ENCODE peak calls at places on chromosome 1, in nine cellular contexts. H is islet precursor cell, F is posterior cingulate gyrus, O is memory B cell, B is NCI-H1436, S is NCI-H1694 treated with DMSO at 0.1 percent for 48 hours, I is brain microvascular endothelial cell, N is HT-29, V is omental fat pad. L is an unnamed sample.

GRCh38 chr1:170670751-170671628 is 7.1 kb downstream of the PRRX1 start:
- DNase-seq in H (peak; percentile 81), F (peak; percentile 28), O (no peak), B (no peak), S (no peak), I (peak; percentile 56), N (no peak), V (no peak), L (peak; percentile 23)

GRCh38 chr1:21175670-21176581 is 771 bp downstream of the EIF4G3 start:
- DNase-seq in H (peak; percentile 62), F (peak; percentile 25), O (peak; percentile 55), B (peak; percentile 9), S (peak; percentile 21), I (no peak), N (no peak), V (no peak), L (no peak)

GRCh38 chr1:93304716-93305138 is 41.0 kb upstream of the DR1 start:
- DNase-seq in H (no peak), F (no peak), O (peak; percentile 21), B (peak; percentile 63), S (peak; percentile 90), I (peak; percentile 62), N (peak; percentile 84), V (peak; percentile 25), L (peak; percentile 75)

GRCh38 chr1:48701445-48701844 is 75.2 kb downstream of the BEND5 start:
- DNase-seq in H (no peak), F (no peak), O (no peak), B (no peak), S (no peak), I (no peak), N (no peak), V (no peak), L (peak; percentile 49)

GRCh38 chr1:55781003-55781402 is 565.8 kb upstream of the USP24 start:
- DNase-seq in H (no peak), F (no peak), O (no peak), B (no peak), S (no peak), I (no peak), N (no peak), V (no peak), L (no peak)

GRCh38 chr1:220748091-220748934 is at the start of gene MTARC2:
- DNase-seq in H (peak; percentile 89), F (peak; percentile 48), O (peak; percentile 35), B (peak; percentile 71), S (no peak), I (peak; percentile 37), N (peak; percentile 73), V (peak; percentile 40), L (peak; percentile 67)

GRCh38 chr1:226641671-226642231 is 93.2 kb downstream of the STUM start:
- DNase-seq in H (no peak), F (peak; percentile 2), O (no peak), B (no peak), S (no peak), I (no peak), N (no peak), V (no peak), L (no peak)

GRCh38 chr1:70441392-70442035 is 30.4 kb downstream of the CTH start:
- DNase-seq in H (no peak), F (no peak), O (no peak), B (no peak), S (no peak), I (no peak), N (no peak), V (no peak), L (no peak)

GRCh38 chr1:2330511-2331199 is 60.7 kb downstream of the MORN1 start:
- DNase-seq in H (no peak), F (no peak), O (no peak), B (no peak), S (no peak), I (peak; percentile 76), N (no peak), V (no peak), L (peak; percentile 47)

GRCh38 chr1:166383137-166383536 is 216.3 kb upstream of the FAM78B start:
- DNase-seq in H (no peak), F (no peak), O (no peak), B (no peak), S (no peak), I (no peak), N (no peak), V (no peak), L (no peak)

GRCh38 chr1:117600966-117601365 is 4.9 kb upstream of the TENT5C start:
- DNase-seq in H (peak; percentile 29), F (no peak), O (no peak), B (no peak), S (no peak), I (peak; percentile 18), N (no peak), V (no peak), L (no peak)

L was measured in epithelial cell of esophagus.